ENCODE peak calls at places on chromosomes 1 and 21, in six cellular contexts. L, D, B, E, I and Q are unnamed samples.

GRCh38 chr1:36589006-36589405 is 106.3 kb upstream of the CSF3R start:
- DNase-seq in L (no peak), D (no peak), B (no peak), E (no peak), I (no peak), Q (peak; percentile 42)

GRCh38 chr1:203428981-203429599 is 46.5 kb upstream of the PRELP start:
- DNase-seq in L (no peak), D (no peak), B (no peak), E (no peak), I (no peak), Q (no peak)

GRCh38 chr21:46188226-46189212 is 4.3 kb upstream of the SPATC1L start:
- DNase-seq in L (peak; percentile 76), D (peak; percentile 87), B (peak; percentile 58), E (no peak), I (peak; percentile 85), Q (peak; percentile 72)

GRCh38 chr1:119767486-119767885 is 1.2 kb downstream of the HMGCS2 start:
- DNase-seq in L (no peak), D (no peak), B (no peak), E (no peak), I (no peak), Q (no peak)

GRCh38 chr1:198019126-198019525 is 102.0 kb downstream of the LHX9 start:
- DNase-seq in L (no peak), D (no peak), B (no peak), E (no peak), I (no peak), Q (no peak)

GRCh38 chr1:90386899-90387334 is 330.2 kb downstream of the BARHL2 start:
- DNase-seq in L (peak; percentile 42), D (no peak), B (peak; percentile 29), E (no peak), I (peak; percentile 71), Q (no peak)

GRCh38 chr1:246932366-246932700 is 585 bp upstream of the AHCTF1 start:
- DNase-seq in L (no peak), D (no peak), B (no peak), E (no peak), I (no peak), Q (no peak)

GRCh38 chr1:46556822-46557221 is 5.4 kb upstream of the KNCN start:
- DNase-seq in L (peak; percentile 77), D (no peak), B (peak; percentile 56), E (no peak), I (peak; percentile 84), Q (no peak)

GRCh38 chr1:82121421-82121820 is 320.7 kb downstream of the ADGRL2 start:
- DNase-seq in L (no peak), D (no peak), B (no peak), E (no peak), I (no peak), Q (no peak)

GRCh38 chr1:94130851-94131595 is 10.1 kb upstream of the ABCA4 start:
- DNase-seq in L (peak; percentile 17), D (no peak), B (peak; percentile 52), E (no peak), I (peak; percentile 61), Q (no peak)

GRCh38 chr1:1235016-1235744 is 3.1 kb downstream of the B3GALT6 start:
- DNase-seq in L (no peak), D (no peak), B (no peak), E (no peak), I (no peak), Q (no peak)

GRCh38 chr1:3192825-3193224 is 123.8 kb downstream of the PRDM16 start:
- DNase-seq in L (no peak), D (no peak), B (no peak), E (no peak), I (peak; percentile 36), Q (no peak)

GRCh38 chr1:201693019-201693372 is 136.0 kb upstream of the IPO9 start:
- DNase-seq in L (no peak), D (no peak), B (no peak), E (no peak), I (no peak), Q (no peak)

GRCh38 chr1:93723101-93723500 is 41.5 kb upstream of the BCAR3 start:
- DNase-seq in L (peak; percentile 41), D (peak; percentile 71), B (no peak), E (no peak), I (peak; percentile 29), Q (no peak)

GRCh38 chr1:67916439-67916886 is 83.2 kb upstream of the GNG12 start:
- DNase-seq in L (no peak), D (no peak), B (no peak), E (no peak), I (no peak), Q (no peak)

GRCh38 chr1:1426961-1427934 is 6.2 kb upstream of the ANKRD65 start:
- DNase-seq in L (no peak), D (peak; percentile 72), B (no peak), E (peak; percentile 68), I (no peak), Q (peak; percentile 96)

GRCh38 chr1:208080396-208081276 is 163.5 kb downstream of the PLXNA2 start:
- DNase-seq in L (no peak), D (no peak), B (no peak), E (no peak), I (no peak), Q (no peak)

GRCh38 chr1:209434066-209434465 is 149.4 kb upstream of the CAMK1G start:
- DNase-seq in L (peak; percentile 58), D (peak; percentile 37), B (no peak), E (no peak), I (peak; percentile 32), Q (no peak)

GRCh38 chr1:183873642-183874041 is 68.7 kb downstream of the RGL1 start:
- DNase-seq in L (no peak), D (no peak), B (no peak), E (peak; percentile 16), I (no peak), Q (no peak)

GRCh38 chr1:20426923-20427322 is 59.1 kb downstream of the CAMK2N1 start:
- DNase-seq in L (peak; percentile 82), D (peak; percentile 50), B (peak; percentile 96), E (no peak), I (peak; percentile 92), Q (no peak)

GRCh38 chr1:113675299-113675698 is 84.0 kb downstream of the PHTF1 start:
- DNase-seq in L (peak; percentile 10), D (no peak), B (peak; percentile 19), E (no peak), I (peak; percentile 29), Q (no peak)

GRCh38 chr1:229661022-229661877 is 35.2 kb downstream of the URB2 start:
- DNase-seq in L (peak; percentile 78), D (peak; percentile 89), B (peak; percentile 65), E (peak; percentile 79), I (peak; percentile 80), Q (peak; percentile 90)

GRCh38 chr1:204031098-204031710 is 41.7 kb upstream of the SOX13 start:
- DNase-seq in L (no peak), D (no peak), B (no peak), E (no peak), I (no peak), Q (no peak)

GRCh38 chr1:30809514-30810263 is 52.1 kb upstream of the LAPTM5 start:
- DNase-seq in L (peak; percentile 61), D (peak; percentile 72), B (peak; percentile 93), E (no peak), I (peak; percentile 76), Q (no peak)

GRCh38 chr1:6260433-6260934 is 414 bp downstream of the GPR153 start:
- DNase-seq in L (no peak), D (no peak), B (no peak), E (peak; percentile 77), I (no peak), Q (peak; percentile 92)

GRCh38 chr21:28714795-28715464 is 277.7 kb downstream of the LTN1 start:
- DNase-seq in L (no peak), D (no peak), B (peak; percentile 81), E (no peak), I (peak; percentile 65), Q (no peak)

GRCh38 chr1:203117611-203118575 is 9.6 kb upstream of the ADORA1 start:
- DNase-seq in L (peak; percentile 72), D (peak; percentile 92), B (peak; percentile 50), E (peak; percentile 82), I (peak; percentile 56), Q (peak; percentile 98)

GRCh38 chr1:184823080-184823479 is 68.4 kb upstream of the EDEM3 start:
- DNase-seq in L (no peak), D (no peak), B (peak; percentile 10), E (no peak), I (no peak), Q (no peak)

GRCh38 chr1:164534863-164535590 is 24.0 kb upstream of the PBX1 start:
- DNase-seq in L (no peak), D (no peak), B (no peak), E (no peak), I (no peak), Q (no peak)

GRCh38 chr1:98322966-98323365 is 338.6 kb upstream of the SNX7 start:
- DNase-seq in L (no peak), D (no peak), B (peak; percentile 28), E (no peak), I (peak; percentile 55), Q (no peak)

GRCh38 chr21:41766883-41767605 is at the start of gene RIPK4:
- DNase-seq in L (no peak), D (peak; percentile 80), B (peak; percentile 23), E (peak; percentile 82), I (peak; percentile 26), Q (peak; percentile 98)

GRCh38 chr21:31347435-31348032 is 3.5 kb upstream of the TIAM1 start:
- DNase-seq in L (peak; percentile 71), D (no peak), B (peak; percentile 50), E (no peak), I (peak; percentile 61), Q (no peak)

GRCh38 chr1:55584521-55585401 is 369.6 kb upstream of the USP24 start:
- DNase-seq in L (no peak), D (peak; percentile 25), B (peak; percentile 44), E (no peak), I (peak; percentile 35), Q (peak; percentile 22)

GRCh38 chr1:32989160-32989894 is 24.7 kb upstream of the RNF19B start:
- DNase-seq in L (peak; percentile 81), D (peak; percentile 67), B (peak; percentile 99), E (no peak), I (peak; percentile 99), Q (no peak)

GRCh38 chr21:14712121-14712520 is 166.0 kb upstream of the SAMSN1 start:
- DNase-seq in L (no peak), D (no peak), B (no peak), E (no peak), I (peak; percentile 84), Q (no peak)

GRCh38 chr1:33239487-33239886 is 16.8 kb upstream of the ZNF362 start:
- DNase-seq in L (no peak), D (no peak), B (no peak), E (no peak), I (no peak), Q (no peak)

GRCh38 chr21:45286671-45287437 is 841 bp downstream of the POFUT2 start:
- DNase-seq in L (no peak), D (peak; percentile 82), B (peak; percentile 15), E (no peak), I (no peak), Q (peak; percentile 97)

GRCh38 chr1:206788487-206789050 is 16.3 kb upstream of the IL10 start:
- DNase-seq in L (no peak), D (no peak), B (no peak), E (no peak), I (no peak), Q (no peak)